ENCODE peak calls at places on chromosomes 1 and 21, in five cellular contexts. One of them, this sample, is unnamed.
A peak's percentile ranks its signal among the peaks of the same experiment; 100 is the strongest.

GRCh38 chr1:3352952-3353331 is 101.5 kb upstream of the ARHGEF16 start:
- DNase-seq in stimulated activated CD8-positive, alpha-beta memory T cell treated with anti-CD3 and anti-CD28 coated beads, Interleukin-7, amount 100 ng/mL, for 48 hours: no peak
- DNase-seq in CD8-positive, alpha-beta T cell: no peak
- DNase-seq in hypothalamus: no peak
- DNase-seq in HTR-8/SVneo: no peak
- DNase-seq in this sample: peak; percentile 54

GRCh38 chr1:32266926-32267645 is 16.0 kb downstream of the LCK start:
- DNase-seq in stimulated activated CD8-positive, alpha-beta memory T cell treated with anti-CD3 and anti-CD28 coated beads, Interleukin-7, amount 100 ng/mL, for 48 hours: no peak
- DNase-seq in CD8-positive, alpha-beta T cell: no peak
- DNase-seq in hypothalamus: no peak
- DNase-seq in HTR-8/SVneo: no peak
- DNase-seq in this sample: peak; percentile 71

GRCh38 chr1:119859647-119860046 is 36.7 kb downstream of the ADAM30 start:
- DNase-seq in stimulated activated CD8-positive, alpha-beta memory T cell treated with anti-CD3 and anti-CD28 coated beads, Interleukin-7, amount 100 ng/mL, for 48 hours: no peak
- DNase-seq in CD8-positive, alpha-beta T cell: no peak
- DNase-seq in hypothalamus: no peak
- DNase-seq in HTR-8/SVneo: peak; percentile 18
- DNase-seq in this sample: peak; percentile 73

GRCh38 chr1:58047265-58047858 is 499.2 kb downstream of the OMA1 start:
- DNase-seq in stimulated activated CD8-positive, alpha-beta memory T cell treated with anti-CD3 and anti-CD28 coated beads, Interleukin-7, amount 100 ng/mL, for 48 hours: peak; percentile 6
- DNase-seq in CD8-positive, alpha-beta T cell: no peak
- DNase-seq in hypothalamus: no peak
- DNase-seq in HTR-8/SVneo: no peak
- DNase-seq in this sample: no peak

GRCh38 chr1:56446531-56447098 is 132.7 kb downstream of the PLPP3 start:
- DNase-seq in stimulated activated CD8-positive, alpha-beta memory T cell treated with anti-CD3 and anti-CD28 coated beads, Interleukin-7, amount 100 ng/mL, for 48 hours: no peak
- DNase-seq in CD8-positive, alpha-beta T cell: no peak
- DNase-seq in hypothalamus: no peak
- DNase-seq in HTR-8/SVneo: no peak
- DNase-seq in this sample: peak; percentile 52

GRCh38 chr1:20284046-20284445 is 6.6 kb upstream of the VWA5B1 start:
- DNase-seq in stimulated activated CD8-positive, alpha-beta memory T cell treated with anti-CD3 and anti-CD28 coated beads, Interleukin-7, amount 100 ng/mL, for 48 hours: no peak
- DNase-seq in CD8-positive, alpha-beta T cell: no peak
- DNase-seq in hypothalamus: no peak
- DNase-seq in HTR-8/SVneo: no peak
- DNase-seq in this sample: no peak

GRCh38 chr1:39615086-39615662 is 24.3 kb downstream of the HEYL start:
- DNase-seq in stimulated activated CD8-positive, alpha-beta memory T cell treated with anti-CD3 and anti-CD28 coated beads, Interleukin-7, amount 100 ng/mL, for 48 hours: no peak
- DNase-seq in CD8-positive, alpha-beta T cell: no peak
- DNase-seq in hypothalamus: no peak
- DNase-seq in HTR-8/SVneo: no peak
- DNase-seq in this sample: no peak

GRCh38 chr1:183180634-183181056 is 5.4 kb upstream of the LAMC2 start:
- DNase-seq in stimulated activated CD8-positive, alpha-beta memory T cell treated with anti-CD3 and anti-CD28 coated beads, Interleukin-7, amount 100 ng/mL, for 48 hours: no peak
- DNase-seq in CD8-positive, alpha-beta T cell: no peak
- DNase-seq in hypothalamus: no peak
- DNase-seq in HTR-8/SVneo: peak; percentile 38
- DNase-seq in this sample: peak; percentile 31

GRCh38 chr21:31135536-31136184 is 97.4 kb upstream of the KRTAP19-8 start:
- DNase-seq in stimulated activated CD8-positive, alpha-beta memory T cell treated with anti-CD3 and anti-CD28 coated beads, Interleukin-7, amount 100 ng/mL, for 48 hours: no peak
- DNase-seq in CD8-positive, alpha-beta T cell: no peak
- DNase-seq in hypothalamus: no peak
- DNase-seq in HTR-8/SVneo: no peak
- DNase-seq in this sample: no peak

GRCh38 chr1:170145691-170146676 is at the start of gene NTMT2:
- DNase-seq in stimulated activated CD8-positive, alpha-beta memory T cell treated with anti-CD3 and anti-CD28 coated beads, Interleukin-7, amount 100 ng/mL, for 48 hours: no peak
- DNase-seq in CD8-positive, alpha-beta T cell: no peak
- DNase-seq in hypothalamus: no peak
- DNase-seq in HTR-8/SVneo: no peak
- DNase-seq in this sample: peak; percentile 22

GRCh38 chr1:16372535-16373340 is 5.7 kb downstream of the SZRD1 start:
- DNase-seq in stimulated activated CD8-positive, alpha-beta memory T cell treated with anti-CD3 and anti-CD28 coated beads, Interleukin-7, amount 100 ng/mL, for 48 hours: no peak
- DNase-seq in CD8-positive, alpha-beta T cell: no peak
- DNase-seq in hypothalamus: no peak
- DNase-seq in HTR-8/SVneo: no peak
- DNase-seq in this sample: no peak

GRCh38 chr1:234613992-234614584 is 4.1 kb upstream of the IRF2BP2 start:
- DNase-seq in stimulated activated CD8-positive, alpha-beta memory T cell treated with anti-CD3 and anti-CD28 coated beads, Interleukin-7, amount 100 ng/mL, for 48 hours: no peak
- DNase-seq in CD8-positive, alpha-beta T cell: no peak
- DNase-seq in hypothalamus: no peak
- DNase-seq in HTR-8/SVneo: no peak
- DNase-seq in this sample: no peak

GRCh38 chr1:56452027-56453011 is 127.0 kb downstream of the PLPP3 start:
- DNase-seq in stimulated activated CD8-positive, alpha-beta memory T cell treated with anti-CD3 and anti-CD28 coated beads, Interleukin-7, amount 100 ng/mL, for 48 hours: no peak
- DNase-seq in CD8-positive, alpha-beta T cell: no peak
- DNase-seq in hypothalamus: no peak
- DNase-seq in HTR-8/SVneo: no peak
- DNase-seq in this sample: no peak

GRCh38 chr21:43886565-43886964 is 21.5 kb downstream of the AGPAT3 start:
- DNase-seq in stimulated activated CD8-positive, alpha-beta memory T cell treated with anti-CD3 and anti-CD28 coated beads, Interleukin-7, amount 100 ng/mL, for 48 hours: no peak
- DNase-seq in CD8-positive, alpha-beta T cell: no peak
- DNase-seq in hypothalamus: no peak
- DNase-seq in HTR-8/SVneo: no peak
- DNase-seq in this sample: no peak

GRCh38 chr21:36747815-36748381 is 49.0 kb downstream of the SIM2 start:
- DNase-seq in stimulated activated CD8-positive, alpha-beta memory T cell treated with anti-CD3 and anti-CD28 coated beads, Interleukin-7, amount 100 ng/mL, for 48 hours: peak; percentile 8
- DNase-seq in CD8-positive, alpha-beta T cell: no peak
- DNase-seq in hypothalamus: peak; percentile 67
- DNase-seq in HTR-8/SVneo: peak; percentile 70
- DNase-seq in this sample: no peak

GRCh38 chr21:28642891-28643290 is 349.8 kb downstream of the LTN1 start:
- DNase-seq in stimulated activated CD8-positive, alpha-beta memory T cell treated with anti-CD3 and anti-CD28 coated beads, Interleukin-7, amount 100 ng/mL, for 48 hours: no peak
- DNase-seq in CD8-positive, alpha-beta T cell: no peak
- DNase-seq in hypothalamus: no peak
- DNase-seq in HTR-8/SVneo: no peak
- DNase-seq in this sample: no peak

This sample was measured in amniotic epithelial cell.